ENCODE peak calls at places on chromosomes 6 and 20, in eight cellular contexts. H is GM23338, W is RWPE2, B is heart left ventricle, J is right lobe of liver, O is pancreas, E is Panc1, N is PC-3. R is an unnamed sample.

GRCh38 chr6:16619017-16619416 is 142.2 kb downstream of the ATXN1 start:
- ATAC-seq in B (no peak), J (no peak), W (no peak), E (no peak), N (no peak), O (no peak), H (no peak), R (no peak)

GRCh38 chr6:53327017-53327395 is 21.7 kb downstream of the ELOVL5 start:
- ATAC-seq in O (no peak), N (peak; percentile 74), W (peak; percentile 26), H (peak; percentile 29), J (peak; percentile 76), B (peak; percentile 27), E (peak; percentile 78), R (no peak)

GRCh38 chr20:36149469-36149868 is 5.1 kb upstream of the EPB41L1 start:
- ATAC-seq in W (no peak), B (peak; percentile 82), J (peak; percentile 92), E (no peak), O (no peak), H (no peak), N (no peak), R (no peak)

GRCh38 chr6:156633291-156633690 is 143.9 kb upstream of the ARID1B start:
- ATAC-seq in W (no peak), J (no peak), B (no peak), E (no peak), O (no peak), N (no peak), H (no peak), R (no peak)

GRCh38 chr6:87660226-87660886 is 41.7 kb downstream of the AKIRIN2 start:
- ATAC-seq in O (no peak), W (peak; percentile 58), B (peak; percentile 41), J (peak; percentile 20), H (no peak), E (peak; percentile 77), N (peak; percentile 50), R (no peak)

GRCh38 chr20:5039889-5040288 is 38.6 kb upstream of the SLC23A2 start:
- ATAC-seq in J (no peak), W (no peak), B (no peak), H (no peak), O (no peak), N (no peak), E (no peak), R (no peak)

GRCh38 chr6:25359191-25359861 is 80.2 kb downstream of the CARMIL1 start:
- ATAC-seq in B (peak; percentile 68), W (peak; percentile 92), O (no peak), J (no peak), N (peak; percentile 79), E (no peak), H (peak; percentile 50), R (peak; percentile 91)

GRCh38 chr6:166365221-166365620 is 17.5 kb downstream of the MPC1 start:
- ATAC-seq in H (peak; percentile 76), B (peak; percentile 66), E (no peak), N (no peak), O (no peak), J (no peak), W (no peak), R (peak; percentile 38)

GRCh38 chr6:12348530-12349511 is 58.7 kb downstream of the EDN1 start:
- ATAC-seq in N (peak; percentile 97), J (no peak), B (no peak), O (peak; percentile 32), E (peak; percentile 97), H (no peak), W (peak; percentile 99), R (no peak)

GRCh38 chr6:42942444-42942843 is 13.2 kb downstream of the CNPY3 start:
- ATAC-seq in H (peak; percentile 19), W (no peak), O (no peak), B (no peak), N (no peak), J (peak; percentile 34), E (no peak), R (no peak)

GRCh38 chr6:29853245-29853644 is 25.6 kb downstream of the HLA-G start:
- ATAC-seq in W (no peak), B (peak; percentile 52), J (no peak), N (no peak), H (no peak), O (no peak), E (no peak), R (no peak)

GRCh38 chr6:133435065-133435728 is 194.0 kb downstream of the EYA4 start:
- ATAC-seq in E (no peak), O (no peak), W (no peak), B (peak; percentile 74), H (no peak), J (peak; percentile 93), N (no peak), R (no peak)

GRCh38 chr6:138537090-138537489 is 37.8 kb upstream of the NHSL1 start:
- ATAC-seq in O (no peak), B (peak; percentile 59), N (no peak), E (no peak), H (no peak), W (no peak), J (no peak), R (no peak)

GRCh38 chr6:27778625-27779417 is 133.4 kb downstream of the OR2B2 start:
- ATAC-seq in B (no peak), N (no peak), J (no peak), H (no peak), W (no peak), O (no peak), E (no peak), R (no peak)
- H3K4me3 ChIP-seq in B (no peak overlapping the region), N (peak overlapping the region; percentile 40), J (no peak overlapping the region), H (no peak overlapping the region), W (no peak overlapping the region), O (no peak overlapping the region), E (no peak overlapping the region), R (no peak overlapping the region)

GRCh38 chr20:62352402-62353288 is 14.5 kb downstream of the LAMA5 start:
- ATAC-seq in J (peak; percentile 81), E (peak; percentile 39), B (peak; percentile 70), H (no peak), W (peak; percentile 4), O (no peak), N (peak; percentile 2), R (peak; percentile 74)

GRCh38 chr20:62351469-62352401 is 15.4 kb downstream of the LAMA5 start:
- ATAC-seq in O (no peak), N (no peak), B (no peak), H (no peak), W (no peak), E (no peak), J (no peak), R (no peak)

GRCh38 chr20:62350098-62350628 is 16.9 kb downstream of the LAMA5 start:
- ATAC-seq in W (peak; percentile 69), O (no peak), J (no peak), N (peak; percentile 83), B (no peak), H (no peak), E (peak; percentile 54), R (no peak)

GRCh38 chr20:62349537-62350097 is 17.5 kb downstream of the LAMA5 start:
- ATAC-seq in H (no peak), N (no peak), W (no peak), O (no peak), E (no peak), B (no peak), J (no peak), R (no peak)

GRCh38 chr20:62350629-62351422 is 16.3 kb downstream of the LAMA5 start:
- ATAC-seq in W (peak; percentile 43), J (no peak), O (no peak), H (no peak), N (no peak), E (peak; percentile 7), B (no peak), R (no peak)
- H3K27ac ChIP-seq in W (peak overlapping the region; percentile 99), J (no peak overlapping the region), O (no peak overlapping the region), H (peak overlapping the region; percentile 50), N (peak overlapping the region; percentile 97), E (peak overlapping the region; percentile 81), B (no peak overlapping the region), R (peak overlapping the region; percentile 94)

GRCh38 chr6:36461646-36462045 is 18.8 kb downstream of the KCTD20 start:
- ATAC-seq in H (no peak), W (no peak), B (no peak), J (no peak), O (no peak), N (no peak), E (no peak), R (no peak)

GRCh38 chr6:36467625-36468024 is 24.8 kb downstream of the KCTD20 start:
- ATAC-seq in E (no peak), H (no peak), B (no peak), J (no peak), W (no peak), O (no peak), N (no peak), R (no peak)

GRCh38 chr6:36463686-36464085 is 20.9 kb downstream of the KCTD20 start:
- ATAC-seq in J (no peak), O (no peak), B (no peak), W (no peak), E (no peak), N (no peak), H (no peak), R (no peak)

GRCh38 chr6:36460916-36461315 is 18.1 kb downstream of the KCTD20 start:
- ATAC-seq in H (no peak), N (no peak), B (no peak), J (no peak), O (no peak), W (no peak), E (no peak), R (no peak)

GRCh38 chr6:36464233-36464632 is 21.4 kb downstream of the KCTD20 start:
- ATAC-seq in O (no peak), H (no peak), E (no peak), B (no peak), J (no peak), W (no peak), N (no peak), R (no peak)
- H3K4me3 ChIP-seq in O (no peak overlapping the region), H (no peak overlapping the region), E (no peak overlapping the region), B (no peak overlapping the region), J (no peak overlapping the region), W (no peak overlapping the region), N (no peak overlapping the region), R (no peak overlapping the region)

GRCh38 chr20:53760025-53760441 is 166.4 kb upstream of the ZNF217 start:
- ATAC-seq in B (no peak), N (no peak), W (no peak), J (peak; percentile 14), H (no peak), E (no peak), O (no peak), R (no peak)

GRCh38 chr20:53767206-53767924 is 173.7 kb upstream of the ZNF217 start:
- ATAC-seq in N (no peak), E (no peak), B (no peak), J (peak; percentile 64), W (no peak), H (no peak), O (no peak), R (no peak)

GRCh38 chr20:53768329-53768728 is 174.7 kb upstream of the ZNF217 start:
- ATAC-seq in W (no peak), H (peak; percentile 81), N (no peak), B (no peak), O (no peak), E (no peak), J (no peak), R (no peak)

GRCh38 chr20:53763707-53764415 is 170.2 kb upstream of the ZNF217 start:
- ATAC-seq in B (no peak), E (peak; percentile 74), H (peak; percentile 74), W (peak; percentile 49), N (peak; percentile 76), J (peak; percentile 76), O (peak; percentile 83), R (no peak)

DNA sequence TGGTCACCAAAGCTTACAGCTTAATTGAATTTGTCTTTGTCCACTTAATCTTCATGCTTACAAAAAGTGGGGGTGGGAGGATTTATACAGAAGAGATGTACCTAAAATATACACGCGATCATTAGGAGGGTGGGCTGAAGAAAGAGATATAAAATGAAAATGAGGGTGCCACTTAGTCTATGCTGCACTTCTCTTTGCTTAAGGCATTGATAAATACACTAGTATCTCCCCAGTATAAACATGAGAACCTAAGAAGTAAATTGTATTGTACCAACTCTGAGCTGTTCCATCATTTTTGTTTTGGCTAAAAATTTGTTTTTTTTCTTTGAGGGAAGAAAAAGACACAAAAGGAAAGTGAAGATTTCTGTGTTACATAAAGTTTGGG is 170.8 kb upstream of the ZNF217 start:
- ATAC-seq in O (no peak), H (no peak), B (no peak), E (peak; percentile 17), W (no peak), N (no peak), J (peak; percentile 6), R (no peak)
- H3K27ac ChIP-seq in O (peak overlapping the region; percentile 6), H (peak overlapping the region; percentile 81), B (no peak overlapping the region), E (peak overlapping the region; percentile 100), W (peak overlapping the region; percentile 1), N (peak overlapping the region; percentile 15), J (peak overlapping the region; percentile 91), R (no peak overlapping the region)

R was measured in gastroesophageal sphincter.